ENCODE peak calls at places on chromosomes 6 and 20, in four cellular contexts. One of them, this sample, is unnamed.

GRCh38 chr20:52601295-52601971 is 370.7 kb upstream of the TSHZ2 start:
- DNase-seq in sigmoid colon: no peak
- DNase-seq in Caki2: no peak
- DNase-seq in NCI-H774: no peak
- DNase-seq in this sample: no peak

GRCh38 chr20:39106791-39107190 is 144.6 kb downstream of the DHX35 start:
- DNase-seq in sigmoid colon: no peak
- DNase-seq in Caki2: no peak
- DNase-seq in NCI-H774: no peak
- DNase-seq in this sample: no peak

GRCh38 chr6:168053086-168053956 is 25.7 kb downstream of the FRMD1 start:
- DNase-seq in sigmoid colon: no peak
- DNase-seq in Caki2: no peak
- DNase-seq in NCI-H774: no peak
- DNase-seq in this sample: no peak

GRCh38 chr20:41078329-41078728 is 49.7 kb downstream of the TOP1 start:
- DNase-seq in sigmoid colon: no peak
- DNase-seq in Caki2: peak
- DNase-seq in NCI-H774: no peak
- DNase-seq in this sample: no peak

GRCh38 chr6:4358414-4359107 is 223.2 kb upstream of the ECI2 start:
- DNase-seq in sigmoid colon: peak
- DNase-seq in Caki2: peak
- DNase-seq in NCI-H774: peak
- DNase-seq in this sample: peak

GRCh38 chr20:49540696-49541435 is 27.1 kb downstream of the PTGIS start:
- DNase-seq in sigmoid colon: no peak
- DNase-seq in Caki2: no peak
- DNase-seq in NCI-H774: no peak
- DNase-seq in this sample: no peak

GRCh38 chr6:14074723-14075503 is 42.7 kb upstream of the CD83 start:
- DNase-seq in sigmoid colon: no peak
- DNase-seq in Caki2: no peak
- DNase-seq in NCI-H774: peak
- DNase-seq in this sample: no peak

GRCh38 chr6:119602215-119603178 is 252.9 kb upstream of the MAN1A1 start:
- DNase-seq in sigmoid colon: no peak
- DNase-seq in Caki2: no peak
- DNase-seq in NCI-H774: no peak
- DNase-seq in this sample: no peak

GRCh38 chr20:34712525-34713192 is 8.5 kb downstream of the TP53INP2 start:
- DNase-seq in sigmoid colon: no peak
- DNase-seq in Caki2: no peak
- DNase-seq in NCI-H774: no peak
- DNase-seq in this sample: no peak

GRCh38 chr6:156126535-156126934 is 650.6 kb upstream of the ARID1B start:
- DNase-seq in sigmoid colon: no peak
- DNase-seq in Caki2: no peak
- DNase-seq in NCI-H774: no peak
- DNase-seq in this sample: no peak

GRCh38 chr20:38278150-38278549 is 17.6 kb upstream of the KIAA1755 start:
- DNase-seq in sigmoid colon: peak
- DNase-seq in Caki2: no peak
- DNase-seq in NCI-H774: no peak
- DNase-seq in this sample: peak

GRCh38 chr6:11053307-11053706 is 9.2 kb upstream of the ELOVL2 start:
- DNase-seq in sigmoid colon: no peak
- DNase-seq in Caki2: no peak
- DNase-seq in NCI-H774: no peak
- DNase-seq in this sample: no peak

GRCh38 chr6:227812-228338 is 64.4 kb upstream of the DUSP22 start:
- DNase-seq in sigmoid colon: no peak
- DNase-seq in Caki2: no peak
- DNase-seq in NCI-H774: no peak
- DNase-seq in this sample: no peak

GRCh38 chr6:138588805-138589434 is 89.6 kb upstream of the NHSL1 start:
- DNase-seq in sigmoid colon: peak
- DNase-seq in Caki2: peak
- DNase-seq in NCI-H774: peak
- DNase-seq in this sample: no peak

GRCh38 chr6:30145818-30146217 is 9.9 kb downstream of the TRIM40 start:
- DNase-seq in sigmoid colon: no peak
- DNase-seq in Caki2: no peak
- DNase-seq in NCI-H774: no peak
- DNase-seq in this sample: no peak

GRCh38 chr6:36132221-36132895 is 2.0 kb downstream of the MAPK13 start:
- DNase-seq in sigmoid colon: no peak
- DNase-seq in Caki2: no peak
- DNase-seq in NCI-H774: no peak
- DNase-seq in this sample: no peak

GRCh38 chr6:17964633-17965032 is 22.8 kb downstream of the KIF13A start:
- DNase-seq in sigmoid colon: no peak
- DNase-seq in Caki2: no peak
- DNase-seq in NCI-H774: no peak
- DNase-seq in this sample: no peak

GRCh38 chr20:16446246-16446645 is 127.0 kb downstream of the KIF16B start:
- DNase-seq in sigmoid colon: no peak
- DNase-seq in Caki2: no peak
- DNase-seq in NCI-H774: no peak
- DNase-seq in this sample: no peak

GRCh38 chr6:63676412-63677114 is 41.0 kb downstream of the PHF3 start:
- DNase-seq in sigmoid colon: no peak
- DNase-seq in Caki2: no peak
- DNase-seq in NCI-H774: no peak
- DNase-seq in this sample: no peak

GRCh38 chr20:25297141-25297905 is 49.4 kb downstream of the PYGB start:
- DNase-seq in sigmoid colon: no peak
- DNase-seq in Caki2: no peak
- DNase-seq in NCI-H774: no peak
- DNase-seq in this sample: no peak

GRCh38 chr6:144955392-144955791 is 670.3 kb downstream of the UTRN start:
- DNase-seq in sigmoid colon: no peak
- DNase-seq in Caki2: no peak
- DNase-seq in NCI-H774: no peak
- DNase-seq in this sample: no peak

GRCh38 chr6:81575446-81575845 is 177.0 kb downstream of the TENT5A start:
- DNase-seq in sigmoid colon: no peak
- DNase-seq in Caki2: no peak
- DNase-seq in NCI-H774: no peak
- DNase-seq in this sample: no peak

GRCh38 chr6:80446454-80447045 is 340.1 kb downstream of the BCKDHB start:
- DNase-seq in sigmoid colon: no peak
- DNase-seq in Caki2: no peak
- DNase-seq in NCI-H774: no peak
- DNase-seq in this sample: no peak

GRCh38 chr20:64045346-64046011 is 4.0 kb downstream of the SOX18 start:
- DNase-seq in sigmoid colon: no peak
- DNase-seq in Caki2: no peak
- DNase-seq in NCI-H774: no peak
- DNase-seq in this sample: no peak

GRCh38 chr6:25016311-25016710 is 80.6 kb upstream of the RIPOR2 start:
- DNase-seq in sigmoid colon: no peak
- DNase-seq in Caki2: no peak
- DNase-seq in NCI-H774: no peak
- DNase-seq in this sample: no peak

GRCh38 chr20:25389858-25390537 is 637 bp downstream of the ABHD12 start:
- DNase-seq in sigmoid colon: peak
- DNase-seq in Caki2: no peak
- DNase-seq in NCI-H774: peak
- DNase-seq in this sample: no peak

GRCh38 chr20:24872291-24873014 is 76.6 kb upstream of the CST7 start:
- DNase-seq in sigmoid colon: peak
- DNase-seq in Caki2: no peak
- DNase-seq in NCI-H774: no peak
- DNase-seq in this sample: no peak

GRCh38 chr6:22056398-22056797 is 240.4 kb downstream of the PRL start:
- DNase-seq in sigmoid colon: no peak
- DNase-seq in Caki2: no peak
- DNase-seq in NCI-H774: no peak
- DNase-seq in this sample: no peak

GRCh38 chr6:38701551-38701950 is 1.4 kb downstream of the GLO1 start:
- DNase-seq in sigmoid colon: no peak
- DNase-seq in Caki2: no peak
- DNase-seq in NCI-H774: no peak
- DNase-seq in this sample: no peak